ENCODE peak calls at places on chromosome 22, in ten cellular contexts. Y is GM23338; P is Peyer's patch; J is A549; I is pancreas; N is PC-3; M is Jurkat, Clone E6-1; G is fibroblast of pulmonary artery; S is colonic mucosa; Q is transverse colon. V is an unnamed sample.

GRCh38 chr22:28243539-28243938 is 324.5 kb upstream of the PITPNB start:
- DNase-seq in Y (no peak), P (no peak), J (no peak), I (no peak), N (no peak), M (no peak), G (peak; percentile 48), S (no peak), Q (no peak), V (peak; percentile 38)

GRCh38 chr22:22712092-22712658 is 67.8 kb downstream of the GGTLC2 start:
- DNase-seq in Y (no peak), P (peak; percentile 53), J (no peak), I (no peak), N (no peak), M (no peak), G (no peak), S (no peak), Q (peak; percentile 26), V (no peak)

GRCh38 chr22:23305922-23306374 is 125.6 kb downstream of the BCR start:
- DNase-seq in Y (no peak), P (peak; percentile 17), J (no peak), I (peak; percentile 12), N (no peak), M (no peak), G (peak; percentile 97), S (no peak), Q (peak; percentile 33), V (peak; percentile 69)

GRCh38 chr22:23784215-23784732 is 2.5 kb upstream of the SMARCB1 start:
- DNase-seq in Y (no peak), P (no peak), J (no peak), I (no peak), N (no peak), M (peak; percentile 84), G (no peak), S (peak; percentile 58), Q (peak; percentile 63), V (no peak)

GRCh38 chr22:23067023-23067650 is 3.2 kb upstream of the GNAZ start:
- DNase-seq in Y (no peak), P (no peak), J (no peak), I (peak; percentile 6), N (no peak), M (no peak), G (no peak), S (no peak), Q (peak; percentile 3), V (no peak)

GRCh38 chr22:23065069-23065451 is 5.3 kb upstream of the GNAZ start:
- DNase-seq in Y (no peak), P (peak; percentile 5), J (no peak), I (no peak), N (no peak), M (no peak), G (no peak), S (no peak), Q (no peak), V (no peak)

GRCh38 chr22:20052309-20053250 is 27.5 kb upstream of the DGCR8 start:
- DNase-seq in Y (no peak), P (no peak), J (no peak), I (no peak), N (no peak), M (no peak), G (no peak), S (peak; percentile 90), Q (peak; percentile 83), V (no peak)

GRCh38 chr22:46946383-46946965 is 184.0 kb downstream of the TBC1D22A start:
- DNase-seq in Y (no peak), P (no peak), J (no peak), I (no peak), N (no peak), M (no peak), G (no peak), S (peak; percentile 12), Q (no peak), V (no peak)

GRCh38 chr22:29480512-29481264 is 670 bp downstream of the NEFH start:
- DNase-seq in Y (peak; percentile 75), P (no peak), J (no peak), I (no peak), N (no peak), M (no peak), G (peak; percentile 72), S (no peak), Q (no peak), V (peak; percentile 65)

GRCh38 chr22:30305906-30306628 is 16.8 kb upstream of the CASTOR1 start:
- DNase-seq in Y (no peak), P (no peak), J (no peak), I (no peak), N (no peak), M (peak; percentile 98), G (no peak), S (peak; percentile 51), Q (no peak), V (peak; percentile 30)

GRCh38 chr22:37801946-37802309 is 5.8 kb upstream of the GCAT start:
- DNase-seq in Y (peak; percentile 45), P (no peak), J (no peak), I (no peak), N (no peak), M (no peak), G (no peak), S (peak; percentile 52), Q (no peak), V (peak; percentile 28)

GRCh38 chr22:37802310-37803194 is 5.2 kb upstream of the GCAT start:
- DNase-seq in Y (peak; percentile 90), P (no peak), J (no peak), I (peak; percentile 66), N (peak; percentile 30), M (no peak), G (peak; percentile 59), S (peak; percentile 70), Q (peak; percentile 73), V (peak; percentile 62)

GRCh38 chr22:37803636-37804371 is 3.9 kb upstream of the GCAT start:
- DNase-seq in Y (peak; percentile 59), P (no peak), J (no peak), I (no peak), N (no peak), M (no peak), G (no peak), S (peak; percentile 37), Q (no peak), V (no peak)

GRCh38 chr22:37804502-37804885 is 3.2 kb upstream of the GCAT start:
- DNase-seq in Y (peak; percentile 27), P (no peak), J (no peak), I (no peak), N (no peak), M (no peak), G (no peak), S (peak; percentile 36), Q (no peak), V (peak; percentile 42)

GRCh38 chr22:37803195-37803635 is 4.5 kb upstream of the GCAT start:
- DNase-seq in Y (peak; percentile 79), P (no peak), J (no peak), I (no peak), N (no peak), M (no peak), G (no peak), S (no peak), Q (no peak), V (no peak)
- H3K4me3 ChIP-seq in Y (peak overlapping the region; percentile 86), P (peak overlapping the region; percentile 71), J (peak overlapping the region; percentile 64), I (no peak overlapping the region), N (peak overlapping the region; percentile 82), M (no peak overlapping the region), G (peak overlapping the region; percentile 58), S (peak overlapping the region; percentile 48), Q (peak overlapping the region; percentile 72), V (peak overlapping the region; percentile 75)

DNA sequence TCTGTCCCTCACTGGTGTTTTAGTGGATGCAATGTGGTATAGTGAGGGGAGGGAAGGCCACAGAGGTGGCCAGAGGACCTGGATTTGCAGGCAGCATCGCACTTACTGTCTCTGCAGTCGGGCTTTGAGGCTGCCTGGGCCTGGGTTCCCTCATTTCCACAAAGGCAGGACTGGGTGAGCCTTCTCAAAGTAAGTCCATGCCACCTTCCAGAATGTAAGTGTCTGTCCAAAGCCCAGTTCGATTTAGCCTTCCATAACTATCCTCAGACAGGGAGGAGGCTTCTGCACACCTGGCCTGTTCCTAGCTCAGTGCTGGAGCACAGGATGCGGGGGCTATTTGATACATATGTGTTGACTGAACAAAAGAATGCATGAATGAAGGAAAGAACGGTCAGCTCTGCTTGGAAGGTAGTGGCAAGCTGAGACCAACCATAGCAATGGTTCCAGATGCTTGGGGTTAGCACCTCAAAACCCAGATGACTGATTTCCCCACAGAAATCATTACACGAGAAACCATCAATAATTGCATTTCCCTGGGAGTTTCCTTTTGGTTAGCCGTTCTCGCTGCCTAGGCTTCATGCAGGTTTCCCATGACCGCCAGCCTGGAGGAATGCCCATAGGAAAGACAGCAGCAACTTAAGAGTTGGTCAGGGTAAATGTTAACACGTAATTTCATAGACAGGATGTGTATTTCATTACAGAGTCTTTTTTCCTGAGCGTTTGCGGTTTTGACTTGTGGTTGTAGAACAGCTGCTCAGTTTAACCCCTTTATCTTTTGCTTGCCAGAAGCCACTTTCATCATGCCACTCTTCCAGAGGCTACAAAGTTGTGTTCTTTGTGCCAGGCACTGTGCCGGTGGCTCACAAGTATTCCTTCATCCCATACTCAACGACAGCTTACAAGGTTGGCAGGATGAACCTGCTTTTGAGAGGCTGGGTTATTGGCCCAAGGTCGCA is 2.7 kb downstream of the IL17RA start:
- DNase-seq in Y (no peak), P (peak; percentile 45), J (no peak), I (no peak), N (no peak), M (peak; percentile 94), G (peak; percentile 45), S (no peak), Q (no peak), V (no peak)
- H3K4me3 ChIP-seq in Y (no peak overlapping the region), P (peak overlapping the region; percentile 2), J (no peak overlapping the region), I (no peak overlapping the region), N (no peak overlapping the region), M (peak overlapping the region; percentile 73), G (no peak overlapping the region), S (no peak overlapping the region), Q (peak overlapping the region; percentile 7), V (no peak overlapping the region)

GRCh38 chr22:26646158-26646557 is 11.2 kb upstream of the MIAT start:
- DNase-seq in Y (no peak), P (no peak), J (no peak), I (no peak), N (no peak), M (no peak), G (peak; percentile 27), S (no peak), Q (no peak), V (peak; percentile 68)
- H3K4me3 ChIP-seq in Y (peak overlapping the region; percentile 6), P (no peak overlapping the region), J (no peak overlapping the region), I (no peak overlapping the region), N (no peak overlapping the region), M (no peak overlapping the region), G (no peak overlapping the region), S (no peak overlapping the region), Q (no peak overlapping the region), V (no peak overlapping the region)

DNA sequence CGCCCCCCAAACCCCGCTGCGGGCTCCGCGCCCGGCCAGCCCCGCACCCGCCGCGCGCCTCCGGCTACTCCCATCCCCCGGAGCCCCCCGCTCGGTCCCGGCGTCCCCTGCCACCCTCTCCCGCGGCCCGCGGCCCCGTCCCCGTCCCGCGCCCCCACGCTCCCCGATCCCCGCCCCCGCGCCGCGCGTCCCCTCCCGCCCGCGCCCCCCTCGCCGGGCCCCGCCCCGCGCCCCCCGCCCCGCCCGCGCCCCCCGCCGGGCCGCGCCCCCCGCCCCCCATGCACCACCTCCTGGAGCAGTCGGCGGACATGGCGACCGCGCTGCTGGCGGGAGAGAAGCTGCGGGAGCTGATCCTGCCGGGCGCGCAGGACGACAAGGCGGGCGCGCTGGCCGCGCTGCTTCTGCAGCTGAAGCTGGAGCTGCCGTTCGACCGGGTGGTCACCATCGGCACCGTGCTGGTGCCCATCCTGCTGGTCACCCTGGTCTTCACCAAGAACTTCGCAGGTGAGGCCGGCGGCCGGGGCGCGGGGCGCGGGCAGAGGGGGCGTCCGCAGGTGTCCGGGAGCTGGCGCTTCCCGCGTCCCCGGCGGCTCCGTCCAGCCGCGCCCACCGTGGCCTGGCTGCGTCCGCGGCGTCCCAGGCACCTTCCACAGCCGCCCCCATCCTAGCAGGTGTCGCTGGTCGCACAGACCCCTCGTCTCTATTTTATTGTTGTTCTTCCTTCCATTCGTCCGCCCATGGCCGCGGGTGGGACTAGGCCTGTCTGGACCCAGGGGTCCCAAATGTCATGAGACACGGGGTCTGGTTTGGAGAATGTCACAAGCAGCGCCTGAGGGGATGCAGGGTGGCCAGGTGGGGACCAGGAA is at the start of gene PANX2:
- DNase-seq in Y (peak; percentile 59), P (no peak), J (no peak), I (peak; percentile 15), N (no peak), M (no peak), G (peak; percentile 24), S (no peak), Q (no peak), V (peak; percentile 48)
- H3K4me3 ChIP-seq in Y (peak within 1 kb of the TSS; percentile 69), P (peak within 1 kb of the TSS; percentile 60), J (peak within 1 kb of the TSS; percentile 81), I (peak within 1 kb of the TSS; percentile 26), N (peak within 1 kb of the TSS; percentile 68), M (no peak within 1 kb of the TSS), G (peak within 1 kb of the TSS; percentile 56), S (peak within 1 kb of the TSS; percentile 20), Q (peak within 1 kb of the TSS; percentile 53), V (peak within 1 kb of the TSS; percentile 53)

V was measured in GM23248.